ENCODE peak calls at places on chromosomes 4 and X, in six cellular contexts. W is cardiac muscle cell, U is SK-MEL-5, P is hepatocyte, I is GM04504, L is astrocyte of the spinal cord. Q is an unnamed sample.

GRCh38 chr4:33306131-33306530 is 2586.0 kb downstream of the PCDH7 start:
- DNase-seq in W (no peak), U (no peak), P (no peak), I (no peak), L (no peak), Q (no peak)

GRCh38 chr4:2591189-2591588 is 54.7 kb downstream of the FAM193A start:
- DNase-seq in W (peak), U (no peak), P (no peak), I (no peak), L (no peak), Q (peak)

GRCh38 chr4:22897520-22898108 is 204.9 kb downstream of the GBA3 start:
- DNase-seq in W (peak), U (peak), P (peak), I (no peak), L (peak), Q (peak)

GRCh38 chr4:127249066-127249766 is 383.5 kb upstream of the INTU start:
- DNase-seq in W (peak), U (no peak), P (no peak), I (peak), L (peak), Q (peak)

GRCh38 chr4:104475652-104476051 is 19.0 kb downstream of the CXXC4 start:
- DNase-seq in W (no peak), U (no peak), P (no peak), I (no peak), L (no peak), Q (no peak)

GRCh38 chrX:38692961-38693360 is 108.3 kb upstream of the MID1IP1 start:
- DNase-seq in W (no peak), U (no peak), P (no peak), I (no peak), L (no peak), Q (no peak)

GRCh38 chrX:40205471-40205870 is 107.7 kb upstream of the BCOR start:
- DNase-seq in W (no peak), U (no peak), P (no peak), I (no peak), L (no peak), Q (no peak)

GRCh38 chr4:73803213-73803612 is 33.3 kb upstream of the CXCL6 start:
- DNase-seq in W (no peak), U (peak), P (no peak), I (no peak), L (peak), Q (no peak)

GRCh38 chr4:156775803-156776202 is 195.8 kb downstream of the PDGFC start:
- DNase-seq in W (no peak), U (no peak), P (no peak), I (no peak), L (no peak), Q (no peak)

GRCh38 chr4:111362891-111363290 is 740.0 kb upstream of the PITX2 start:
- DNase-seq in W (peak), U (peak), P (no peak), I (peak), L (peak), Q (peak)

GRCh38 chr4:39621582-39621981 is 17.1 kb downstream of the SMIM14 start:
- DNase-seq in W (peak), U (no peak), P (peak), I (peak), L (peak), Q (peak)

GRCh38 chr4:78510681-78511080 is 40.9 kb upstream of the ANXA3 start:
- DNase-seq in W (no peak), U (no peak), P (no peak), I (no peak), L (no peak), Q (no peak)

GRCh38 chr4:84965558-84966381 is 720 bp downstream of the WDFY3 start:
- DNase-seq in W (peak), U (peak), P (peak), I (no peak), L (peak), Q (peak)

GRCh38 chr4:80471701-80472100 is 136.2 kb downstream of the CFAP299 start:
- DNase-seq in W (peak), U (no peak), P (peak), I (no peak), L (peak), Q (peak)

GRCh38 chrX:71671043-71671829 is 3.9 kb downstream of the LOC101059915 start:
- DNase-seq in W (no peak), U (no peak), P (no peak), I (no peak), L (no peak), Q (no peak)